ENCODE peak calls at places on chromosomes 6 and 20, in five cellular contexts. J is stomach, A is HCT116, W is NB4, O is uterus. Z is an unnamed sample.

GRCh38 chr6:53634184-53634631 is 31.3 kb downstream of the KLHL31 start:
- DNase-seq in J (no peak), A (no peak), W (no peak), O (no peak), Z (no peak)

GRCh38 chr6:170210026-170210390 is 80.9 kb downstream of the DLL1 start:
- DNase-seq in J (peak), A (no peak), W (no peak), O (no peak), Z (no peak)

GRCh38 chr6:22667855-22668254 is 98.5 kb downstream of the HDGFL1 start:
- DNase-seq in J (no peak), A (no peak), W (peak), O (no peak), Z (no peak)

GRCh38 chr6:121794630-121795029 is 359.2 kb downstream of the GJA1 start:
- DNase-seq in J (no peak), A (peak), W (peak), O (no peak), Z (no peak)

GRCh38 chr6:9204171-9204570 is 768.8 kb upstream of the SLC35B3 start:
- DNase-seq in J (no peak), A (peak), W (no peak), O (no peak), Z (no peak)

GRCh38 chr6:133923938-133924593 is 29.0 kb upstream of the TBPL1 start:
- DNase-seq in J (peak), A (peak), W (peak), O (peak), Z (no peak)

GRCh38 chr20:542777-543368 is 717 bp downstream of the CSNK2A1 start:
- DNase-seq in J (peak), A (no peak), W (peak), O (no peak), Z (no peak)

GRCh38 chr6:44003345-44004061 is 123.7 kb downstream of the MRPL14 start:
- DNase-seq in J (no peak), A (no peak), W (no peak), O (no peak), Z (no peak)

GRCh38 chr6:150667977-150668716 is 68.5 kb downstream of the PLEKHG1 start:
- DNase-seq in J (peak), A (peak), W (no peak), O (peak), Z (peak)

GRCh38 chr6:150895898-150896632 is 30.6 kb downstream of the MTHFD1L start:
- DNase-seq in J (no peak), A (no peak), W (no peak), O (no peak), Z (peak)

GRCh38 chr20:61886721-61887658 is 178.7 kb downstream of the TAF4 start:
- DNase-seq in J (no peak), A (peak), W (peak), O (no peak), Z (no peak)

GRCh38 chr6:665403-666267 is 8.7 kb upstream of the HUS1B start:
- DNase-seq in J (no peak), A (no peak), W (no peak), O (no peak), Z (no peak)

GRCh38 chr6:43250992-43251373 is 7.7 kb downstream of the TTBK1 start:
- DNase-seq in J (no peak), A (no peak), W (no peak), O (no peak), Z (no peak)

GRCh38 chr6:39047434-39048327 is 900 bp upstream of the GLP1R start:
- DNase-seq in J (no peak), A (no peak), W (no peak), O (no peak), Z (peak)

GRCh38 chr6:158938811-158939254 is 61.2 kb downstream of the RSPH3 start:
- DNase-seq in J (no peak), A (peak), W (peak), O (no peak), Z (no peak)

GRCh38 chr6:156778615-156779205 is 1.5 kb downstream of the ARID1B start:
- DNase-seq in J (peak), A (no peak), W (peak), O (peak), Z (peak)

GRCh38 chr6:10552237-10552810 is 31.2 kb downstream of the GCNT2 start:
- DNase-seq in J (no peak), A (no peak), W (no peak), O (no peak), Z (peak)

GRCh38 chr6:10237284-10238043 is 177.4 kb downstream of the TFAP2A start:
- DNase-seq in J (no peak), A (peak), W (no peak), O (no peak), Z (no peak)

GRCh38 chr6:107493158-107494057 is 3.5 kb downstream of the SOBP start:
- DNase-seq in J (peak), A (no peak), W (peak), O (no peak), Z (no peak)

GRCh38 chr20:35311409-35311808 is 19.2 kb upstream of the FAM83C start:
- DNase-seq in J (no peak), A (peak), W (no peak), O (no peak), Z (no peak)

GRCh38 chr6:36249536-36249935 is 20.3 kb upstream of the PNPLA1 start:
- DNase-seq in J (no peak), A (no peak), W (no peak), O (no peak), Z (no peak)

GRCh38 chr6:74607934-74608333 is 597.9 kb downstream of the COL12A1 start:
- DNase-seq in J (no peak), A (no peak), W (no peak), O (no peak), Z (no peak)

GRCh38 chr6:131061771-131062160 is 1.3 kb downstream of the EPB41L2 start:
- DNase-seq in J (no peak), A (no peak), W (peak), O (no peak), Z (no peak)

GRCh38 chr6:131063764-131064272 is 773 bp upstream of the EPB41L2 start:
- DNase-seq in J (no peak), A (no peak), W (no peak), O (peak), Z (no peak)

GRCh38 chr6:131061041-131061770 is 1.8 kb downstream of the EPB41L2 start:
- DNase-seq in J (no peak), A (no peak), W (peak), O (no peak), Z (no peak)

GRCh38 chr6:131063028-131063763 is at the start of gene EPB41L2:
- DNase-seq in J (peak), A (peak), W (peak), O (peak), Z (peak)

DNA sequence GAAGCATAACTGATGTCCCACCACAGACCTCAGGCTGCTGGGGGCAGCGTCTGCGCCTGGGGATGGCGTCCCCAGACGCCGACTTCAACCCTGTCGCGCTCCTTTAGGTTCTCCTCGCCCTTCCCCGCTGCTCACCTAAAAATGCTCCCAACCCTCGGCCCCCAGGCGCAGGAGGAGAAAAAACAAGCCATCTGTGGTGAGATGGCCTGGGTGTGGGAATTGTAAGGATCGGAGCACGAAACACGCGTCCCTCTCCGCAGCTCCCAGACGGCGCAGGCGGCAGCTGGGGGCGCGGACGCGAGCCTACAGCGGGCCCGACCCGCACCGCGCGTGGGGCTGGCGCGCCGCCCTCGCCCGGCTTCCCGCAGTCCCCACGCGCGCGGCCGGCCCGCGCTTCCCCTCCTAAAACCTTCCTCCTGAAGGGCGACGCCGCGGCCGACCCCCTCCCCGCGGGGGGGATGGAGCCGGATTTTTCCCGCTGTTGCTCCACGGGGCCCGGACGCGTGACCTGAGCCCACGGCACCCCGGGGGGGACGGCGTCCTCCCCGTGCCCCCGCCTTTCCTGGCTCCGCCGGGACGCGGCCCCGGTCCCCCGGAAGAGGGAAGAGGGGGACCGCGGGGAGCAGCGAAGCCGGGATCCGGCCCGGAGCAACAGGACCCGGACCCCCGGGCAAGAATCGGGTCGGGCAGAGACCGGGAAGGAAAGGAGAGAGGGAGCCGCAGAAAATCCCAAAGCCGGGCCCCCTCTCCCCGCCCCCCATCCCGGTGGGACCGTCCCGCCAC is 609 bp downstream of the EPB41L2 start:
- DNase-seq in J (peak), A (no peak), W (peak), O (peak), Z (peak)
- TF ChIP-seq POLR2A in J (no peak), A (no peak), W (no peak), O (no peak), Z (no peak)

DNA sequence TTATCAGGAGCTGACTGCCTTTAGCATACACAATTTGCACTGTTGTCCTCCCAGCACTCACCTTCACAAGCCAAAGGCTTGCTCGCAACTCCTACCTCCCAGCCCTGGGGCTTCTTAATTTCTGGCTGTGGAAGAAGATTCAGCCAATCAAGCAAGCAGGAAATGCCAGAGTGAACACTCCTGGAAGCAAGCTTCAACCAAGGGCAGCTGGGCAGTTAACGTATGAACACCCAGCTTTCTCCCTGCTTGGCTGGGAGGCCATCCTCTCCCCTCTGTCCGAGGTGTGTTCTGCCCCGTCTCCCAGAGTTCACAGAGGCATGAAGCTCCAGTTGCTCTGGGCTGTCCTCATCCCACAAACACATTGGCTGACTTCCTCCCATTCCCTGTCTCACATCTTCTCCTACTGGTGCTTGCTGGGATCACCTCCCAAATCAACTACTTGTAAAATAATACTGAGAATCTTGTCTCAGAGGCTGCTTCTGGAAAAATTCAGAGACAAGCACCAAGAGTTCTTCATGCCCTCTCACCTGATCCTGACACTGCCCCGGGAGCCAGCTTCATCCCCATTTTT is 15.3 kb upstream of the SRSF6 start:
- DNase-seq in J (no peak), A (no peak), W (no peak), O (no peak), Z (no peak)
- TF ChIP-seq CTCF in J (no peak), A (peak), W (no peak), O (no peak), Z (no peak)

DNA sequence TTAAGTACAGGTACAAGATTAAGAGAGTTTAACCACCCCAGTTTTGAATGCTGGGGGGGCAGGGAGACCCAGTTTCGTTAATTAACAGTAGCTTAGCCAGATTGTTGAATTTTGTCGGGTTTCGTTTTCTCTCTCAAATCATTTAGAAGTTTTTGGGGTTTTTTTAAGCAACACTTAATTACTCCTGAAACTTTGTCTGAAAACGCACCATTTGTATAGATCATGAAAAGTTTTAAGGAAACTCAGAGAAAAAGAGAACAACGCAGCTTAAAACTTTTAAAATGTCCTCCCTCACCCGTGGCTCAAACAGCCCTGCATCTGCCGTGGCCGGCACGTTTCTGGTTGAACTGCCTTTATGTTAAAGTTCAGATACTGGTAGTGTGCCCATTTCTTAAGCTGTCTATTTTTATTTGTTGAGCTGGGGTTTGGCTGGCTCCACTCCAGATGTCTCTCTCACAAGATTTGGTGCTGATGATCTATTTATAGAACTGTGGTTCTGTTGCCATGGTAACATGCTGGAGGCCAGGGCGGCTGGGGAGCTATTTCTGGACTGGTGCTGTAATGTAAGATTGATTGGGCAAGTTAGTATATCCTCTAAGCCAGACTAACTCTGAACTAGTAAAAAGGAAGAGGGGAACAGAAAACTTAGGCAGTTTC is 55.1 kb downstream of the GNAS start:
- DNase-seq in J (peak), A (no peak), W (peak), O (peak), Z (peak)
- TF ChIP-seq POLR2A in J (no peak), A (no peak), W (no peak), O (no peak), Z (no peak)

GRCh38 chr6:90385914-90386313 is 89.3 kb upstream of the BACH2 start:
- DNase-seq in J (no peak), A (no peak), W (peak), O (no peak), Z (no peak)
- TF ChIP-seq CTCF in J (no peak), A (no peak), W (no peak), O (no peak), Z (no peak)

GRCh38 chr20:38127920-38128528 is 37.0 kb downstream of the TGM2 start:
- DNase-seq in J (no peak), A (no peak), W (no peak), O (peak), Z (no peak)
- TF ChIP-seq POLR2A in J (no peak), A (no peak), W (no peak), O (no peak), Z (no peak)